ENCODE peak calls at places on chromosomes 3 and 15, in eight cellular contexts. U is HCT116; R is cardiac fibroblast; G is kidney; O is thoracic aorta; F is CD8-positive, alpha-beta T cell; M is AG09309; Q is GM23338. N is an unnamed sample.

GRCh38 chr3:159941043-159941994 is 47.3 kb upstream of the IL12A start:
- DNase-seq in M (no peak), U (no peak), F (no peak), O (no peak), G (no peak), Q (no peak), R (no peak), N (no peak)

GRCh38 chr3:79618883-79619282 is 148.9 kb downstream of the ROBO1 start:
- DNase-seq in U (no peak), G (no peak), F (no peak), O (no peak), R (no peak), M (no peak), Q (peak), N (no peak)

GRCh38 chr3:45182915-45183881 is 37.0 kb upstream of the CDCP1 start:
- DNase-seq in U (peak), R (peak), F (no peak), Q (peak), G (peak), M (no peak), O (no peak), N (peak)

GRCh38 chr3:191336833-191337232 is 6.5 kb upstream of the UTS2B start:
- DNase-seq in M (no peak), F (no peak), G (no peak), R (no peak), U (no peak), Q (no peak), O (no peak), N (no peak)

GRCh38 chr3:18111702-18112311 is 313.3 kb downstream of the SATB1 start:
- DNase-seq in M (no peak), F (no peak), U (peak), G (no peak), R (no peak), O (no peak), Q (peak), N (no peak)

GRCh38 chr3:148697311-148698189 is at the start of gene AGTR1:
- DNase-seq in M (no peak), Q (peak), O (peak), G (peak), R (peak), F (no peak), U (no peak), N (no peak)

GRCh38 chr15:44775923-44776322 is 39.6 kb downstream of the TRIM69 start:
- DNase-seq in M (no peak), G (no peak), R (peak), U (no peak), Q (no peak), O (no peak), F (no peak), N (no peak)

GRCh38 chr3:128307029-128307633 is 153.8 kb downstream of the EEFSEC start:
- DNase-seq in F (no peak), Q (no peak), U (no peak), R (no peak), O (no peak), M (no peak), G (no peak), N (no peak)

GRCh38 chr3:43629254-43629653 is 7.4 kb upstream of the ANO10 start:
- DNase-seq in Q (no peak), G (no peak), O (no peak), F (no peak), R (peak), M (no peak), U (no peak), N (no peak)

GRCh38 chr3:43632986-43633385 is 11.2 kb upstream of the ANO10 start:
- DNase-seq in O (no peak), M (no peak), F (no peak), G (no peak), Q (no peak), R (no peak), U (no peak), N (no peak)

GRCh38 chr3:43629741-43630140 is 7.9 kb upstream of the ANO10 start:
- DNase-seq in M (no peak), G (no peak), Q (no peak), O (no peak), F (no peak), R (no peak), U (no peak), N (no peak)

GRCh38 chr3:43627360-43627759 is 5.5 kb upstream of the ANO10 start:
- DNase-seq in M (no peak), O (no peak), U (no peak), R (no peak), Q (no peak), F (no peak), G (no peak), N (no peak)

DNA sequence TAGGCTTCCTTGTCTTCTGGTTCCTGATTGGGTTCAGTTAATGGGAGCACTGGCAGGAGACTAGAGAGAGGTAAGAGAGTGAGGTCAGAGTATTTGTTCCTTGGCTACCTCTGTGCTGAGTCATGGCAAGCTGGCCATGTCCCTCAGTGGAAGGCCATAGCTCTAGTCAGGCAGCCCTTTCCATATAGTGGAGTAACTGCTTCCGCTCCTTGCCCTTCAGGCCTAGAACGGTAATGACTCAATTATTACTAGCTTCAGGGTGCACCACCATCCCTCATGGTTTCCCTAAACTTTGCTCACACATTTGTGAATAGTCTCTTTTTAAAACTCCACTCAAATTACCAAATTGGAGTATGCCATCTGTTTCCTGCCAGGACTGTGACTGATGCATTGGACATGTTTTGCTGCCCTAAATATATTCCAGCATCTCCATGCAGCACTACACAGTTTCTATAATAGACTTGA is 10.5 kb upstream of the ANO10 start:
- DNase-seq in G (no peak), O (no peak), Q (peak), M (no peak), U (no peak), R (peak), F (no peak), N (peak)
- H3K4me3 ChIP-seq in G (no peak), O (no peak), Q (no peak), M (no peak), U (no peak), R (no peak), F (no peak), N (no peak)

GRCh38 chr15:40306908-40307307 is 827 bp downstream of the PLCB2 start:
- DNase-seq in M (no peak), G (peak), Q (no peak), O (no peak), R (no peak), F (no peak), U (no peak), N (no peak)
- H3K4me3 ChIP-seq in M (no peak), G (no peak), Q (no peak), O (peak), R (no peak), F (peak), U (no peak), N (no peak)

DNA sequence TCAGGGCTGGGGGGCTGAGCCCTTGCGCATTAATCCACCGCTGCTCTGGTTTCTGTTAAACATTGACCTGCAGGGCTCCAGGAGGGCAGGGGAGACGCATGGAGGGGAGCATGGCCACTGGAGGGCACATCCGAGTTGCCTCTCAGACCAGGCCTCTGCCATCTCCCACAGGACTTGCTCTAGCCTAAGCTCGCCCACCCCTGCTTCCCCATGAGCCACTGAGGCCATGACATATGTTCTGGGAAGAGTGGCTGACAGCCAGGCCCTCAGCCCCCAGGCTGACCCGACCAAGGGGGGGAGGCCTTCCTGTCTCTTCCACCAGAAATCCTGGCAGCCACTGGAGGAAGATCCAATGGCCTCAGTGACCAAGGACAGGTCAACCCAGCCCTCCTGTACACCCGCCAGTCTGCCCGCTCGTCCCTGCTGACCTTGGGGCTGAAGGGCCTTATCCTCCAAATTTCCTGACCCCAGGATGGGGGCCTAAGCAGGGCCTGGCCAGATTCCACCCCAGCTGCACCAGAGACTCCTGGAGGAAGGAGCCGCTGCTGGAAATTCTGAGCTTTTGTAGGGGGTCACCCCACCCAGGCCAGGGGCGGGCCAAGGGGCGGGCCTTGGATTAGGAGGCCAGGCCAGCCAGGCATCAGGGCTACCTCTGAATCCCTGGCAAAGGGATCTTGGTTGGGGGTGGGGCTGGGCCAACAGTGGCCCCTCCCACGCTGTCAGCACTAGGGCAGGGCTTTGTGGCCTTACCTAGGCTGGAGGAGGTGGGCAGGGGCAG is at the start of gene HYAL1:
- DNase-seq in O (no peak), F (no peak), M (no peak), G (peak), R (peak), U (peak), Q (peak), N (no peak)
- H3K4me3 ChIP-seq in O (no peak), F (no peak), M (no peak), G (peak), R (no peak), U (peak), Q (peak), N (no peak)

DNA sequence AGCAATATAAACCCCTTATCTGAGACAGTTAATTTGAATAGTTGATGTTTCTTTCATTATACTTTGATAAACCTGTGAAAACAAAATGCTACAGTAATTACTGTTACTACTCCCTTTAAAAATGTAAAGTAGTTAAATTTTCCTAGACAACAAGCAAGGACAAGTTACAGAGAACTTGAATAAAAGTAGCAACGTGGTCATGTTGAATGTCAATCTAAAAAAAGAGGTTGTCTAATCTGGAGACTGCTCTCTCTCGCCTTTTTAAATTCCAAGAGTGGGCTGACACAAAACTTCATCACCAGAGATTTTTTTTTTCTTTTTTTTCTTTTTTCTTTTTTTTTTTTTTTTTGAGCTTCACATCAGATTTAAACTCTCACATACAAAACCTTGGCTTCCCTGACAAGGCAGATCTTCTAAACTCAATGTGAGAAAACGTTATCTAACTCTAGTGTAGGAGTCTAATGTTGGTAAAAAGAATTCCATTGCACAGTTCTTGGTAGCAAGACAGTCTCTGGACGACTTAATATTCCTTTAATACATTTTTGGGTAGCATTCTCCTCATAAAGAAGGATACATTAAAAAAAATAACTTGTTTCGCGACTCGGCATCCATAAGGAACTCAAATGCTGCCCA is 4.1 kb downstream of the FOXP1 start:
- DNase-seq in O (no peak), U (no peak), M (no peak), Q (no peak), F (no peak), R (no peak), G (no peak), N (no peak)
- H3K4me3 ChIP-seq in O (peak), U (no peak), M (peak), Q (no peak), F (no peak), R (no peak), G (no peak), N (peak)

DNA sequence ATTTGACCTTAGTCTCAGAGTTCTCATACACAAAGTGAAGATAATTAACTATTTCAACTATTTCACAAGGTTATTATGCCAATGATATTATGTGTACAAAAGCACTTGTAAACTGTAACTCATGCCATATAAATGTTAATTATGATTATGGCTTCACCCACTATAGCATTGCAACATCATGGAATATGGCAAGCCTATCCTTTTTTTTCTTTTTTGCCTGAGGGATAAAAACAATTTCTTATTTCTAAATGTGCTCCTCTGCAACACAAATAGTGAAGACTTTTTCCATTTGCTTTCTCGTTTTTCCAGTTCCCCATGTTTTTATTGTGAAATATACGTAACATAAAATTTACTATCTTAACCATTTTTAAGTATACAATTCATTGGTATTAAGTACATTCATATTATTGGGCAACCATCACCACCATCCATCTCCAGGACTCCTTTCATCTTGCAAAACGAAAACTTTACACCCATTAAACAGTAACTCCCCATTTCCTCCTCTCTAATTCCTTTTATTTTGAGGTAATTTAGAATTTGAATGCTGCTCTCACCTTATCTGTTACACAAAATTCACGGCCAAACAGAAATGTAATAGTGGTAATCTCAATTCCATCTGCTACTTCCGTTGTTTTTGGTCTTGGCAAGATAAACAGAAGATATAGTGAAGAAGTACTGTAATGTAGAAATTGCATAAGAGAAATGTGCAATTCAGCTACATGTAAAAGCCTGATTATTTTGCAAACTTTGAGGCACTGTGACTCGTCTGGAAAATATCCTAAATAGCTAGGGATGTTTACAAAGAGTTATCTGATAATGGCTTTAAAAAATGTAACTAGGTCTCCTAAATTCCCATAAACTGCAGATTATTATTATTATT is 46.2 kb downstream of the NANOGP8 start:
- DNase-seq in U (no peak), F (no peak), G (no peak), O (no peak), Q (no peak), R (peak), M (peak), N (no peak)
- H3K4me3 ChIP-seq in U (no peak), F (no peak), G (no peak), O (no peak), Q (peak), R (no peak), M (no peak), N (no peak)